ENCODE peak calls at places on chromosomes 3 and 15, in eight cellular contexts. S, X, R, M, O, Y, C and A are unnamed samples.

GRCh38 chr15:28086175-28086703 is 12.9 kb downstream of the OCA2 start:
- DNase-seq in X (no peak), C (peak), Y (no peak), O (no peak), S (peak), M (peak), R (peak), A (no peak)

GRCh38 chr3:190644035-190644434 is 130.2 kb downstream of the IL1RAP start:
- DNase-seq in M (no peak), S (no peak), X (no peak), R (no peak), O (no peak), Y (no peak), C (no peak), A (no peak)

GRCh38 chr3:15859507-15860013 is 61.8 kb upstream of the ANKRD28 start:
- DNase-seq in X (peak), M (peak), Y (peak), S (peak), R (peak), C (peak), O (peak), A (peak)

GRCh38 chr3:155791190-155791589 is 14.9 kb downstream of the C3orf33 start:
- DNase-seq in R (no peak), O (peak), Y (no peak), M (no peak), S (peak), X (no peak), C (no peak), A (no peak)

GRCh38 chr3:64329037-64329436 is 103.8 kb upstream of the PRICKLE2 start:
- DNase-seq in M (no peak), O (no peak), C (no peak), R (no peak), Y (no peak), X (no peak), S (peak), A (no peak)

GRCh38 chr15:70795311-70795665 is 31.9 kb upstream of the UACA start:
- DNase-seq in Y (no peak), M (peak), O (no peak), C (no peak), R (no peak), X (no peak), S (no peak), A (no peak)

GRCh38 chr3:188528390-188528789 is 374.4 kb downstream of the LPP start:
- DNase-seq in M (no peak), C (no peak), S (no peak), O (no peak), Y (no peak), X (no peak), R (no peak), A (no peak)

GRCh38 chr3:151909720-151910405 is 36.4 kb downstream of the SUCNR1 start:
- DNase-seq in O (no peak), M (no peak), X (no peak), C (no peak), Y (no peak), S (no peak), R (no peak), A (no peak)

GRCh38 chr3:46733026-46733800 is 15.5 kb upstream of the PRSS50 start:
- DNase-seq in X (no peak), O (no peak), Y (no peak), M (no peak), R (no peak), C (no peak), S (no peak), A (no peak)

GRCh38 chr3:66442254-66443249 is 58.3 kb downstream of the LRIG1 start:
- DNase-seq in X (peak), M (peak), S (peak), Y (peak), O (no peak), R (peak), C (no peak), A (no peak)

GRCh38 chr3:118075873-118076272 is 958.8 kb downstream of the IGSF11 start:
- DNase-seq in S (no peak), M (no peak), R (no peak), C (no peak), O (no peak), X (no peak), Y (no peak), A (no peak)

GRCh38 chr3:111681705-111682426 is 86.7 kb upstream of the ZBED2 start:
- DNase-seq in R (no peak), O (no peak), C (no peak), M (peak), S (no peak), Y (no peak), X (no peak), A (no peak)

GRCh38 chr3:17546500-17546899 is 195.9 kb downstream of the TBC1D5 start:
- DNase-seq in O (no peak), S (no peak), R (no peak), M (no peak), C (no peak), Y (no peak), X (no peak), A (no peak)

GRCh38 chr3:28972921-28973320 is 307.9 kb upstream of the RBMS3 start:
- DNase-seq in Y (no peak), X (no peak), M (no peak), S (no peak), R (no peak), C (no peak), O (no peak), A (no peak)

GRCh38 chr15:83714888-83715287 is 61.0 kb downstream of the ADAMTSL3 start:
- DNase-seq in M (no peak), X (no peak), R (no peak), S (no peak), O (no peak), Y (no peak), C (no peak), A (no peak)

GRCh38 chr15:83716605-83717004 is 62.7 kb downstream of the ADAMTSL3 start:
- DNase-seq in X (no peak), O (no peak), Y (no peak), R (no peak), S (no peak), C (no peak), M (no peak), A (no peak)

GRCh38 chr15:83717010-83717409 is 63.1 kb downstream of the ADAMTSL3 start:
- DNase-seq in Y (no peak), S (no peak), M (no peak), X (no peak), C (no peak), R (no peak), O (no peak), A (no peak)

DNA sequence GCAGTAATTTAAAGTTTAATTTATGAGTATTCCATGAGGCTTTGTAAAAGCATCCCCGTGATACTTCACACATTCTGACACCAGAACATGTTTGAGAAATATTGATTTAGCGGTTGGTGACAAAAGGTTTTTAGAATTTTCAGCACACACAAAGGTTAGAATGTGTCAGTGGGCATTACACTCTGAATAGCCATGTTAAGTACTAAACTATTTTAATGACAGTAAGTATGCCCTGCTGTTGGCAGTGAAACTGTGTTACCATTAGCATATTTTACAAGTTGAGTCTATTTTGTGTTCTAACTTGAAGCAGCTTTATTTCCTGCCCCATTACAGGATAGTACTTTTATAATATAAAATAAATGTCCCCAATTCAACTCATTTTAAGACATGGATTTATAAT is 66.5 kb downstream of the ADAMTSL3 start:
- DNase-seq in S (no peak), C (no peak), Y (no peak), O (no peak), X (no peak), R (no peak), M (no peak), A (no peak)
- TF ChIP-seq POLR2AphosphoS5 in S (no peak), C (no peak), Y (no peak), O (no peak), X (no peak), R (no peak), M (no peak), A (no peak)

GRCh38 chr3:4709336-4709735 is 216.2 kb downstream of the ITPR1 start:
- DNase-seq in X (no peak), O (no peak), Y (no peak), C (no peak), S (no peak), M (no peak), R (no peak), A (no peak)

GRCh38 chr3:4710191-4710590 is 217.0 kb downstream of the ITPR1 start:
- DNase-seq in R (no peak), X (no peak), Y (no peak), S (no peak), O (no peak), C (no peak), M (no peak), A (no peak)

GRCh38 chr3:4711680-4711992 is 218.5 kb downstream of the ITPR1 start:
- DNase-seq in O (no peak), M (no peak), S (no peak), R (no peak), C (no peak), Y (no peak), X (no peak), A (no peak)

GRCh38 chr3:4714045-4714444 is 220.9 kb downstream of the ITPR1 start:
- DNase-seq in M (no peak), S (no peak), R (no peak), O (no peak), C (no peak), Y (no peak), X (no peak), A (no peak)

DNA sequence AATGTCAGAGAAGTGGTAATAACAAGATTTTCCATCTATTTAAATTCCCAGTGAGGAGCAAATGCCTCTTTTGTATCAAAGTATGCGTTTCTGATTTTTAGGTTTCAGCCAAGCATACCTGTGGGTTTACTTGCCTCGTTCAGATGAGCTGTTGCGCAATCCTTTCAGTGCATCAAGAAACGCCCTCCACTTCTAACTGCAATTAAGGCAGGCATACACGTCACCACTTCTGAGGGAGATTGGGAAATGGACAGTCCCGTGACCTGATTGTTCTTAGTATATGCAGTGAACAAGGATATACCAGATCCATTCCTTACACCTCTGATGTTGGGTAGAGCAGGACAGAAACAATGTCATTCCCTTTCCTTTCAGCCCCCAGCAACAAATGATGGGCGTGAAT is 219.0 kb downstream of the ITPR1 start:
- DNase-seq in M (no peak), O (peak), Y (no peak), C (no peak), S (peak), R (no peak), X (no peak), A (no peak)
- TF ChIP-seq POLR2AphosphoS5 in M (no peak), O (no peak), Y (no peak), C (no peak), S (no peak), R (no peak), X (no peak), A (no peak)

DNA sequence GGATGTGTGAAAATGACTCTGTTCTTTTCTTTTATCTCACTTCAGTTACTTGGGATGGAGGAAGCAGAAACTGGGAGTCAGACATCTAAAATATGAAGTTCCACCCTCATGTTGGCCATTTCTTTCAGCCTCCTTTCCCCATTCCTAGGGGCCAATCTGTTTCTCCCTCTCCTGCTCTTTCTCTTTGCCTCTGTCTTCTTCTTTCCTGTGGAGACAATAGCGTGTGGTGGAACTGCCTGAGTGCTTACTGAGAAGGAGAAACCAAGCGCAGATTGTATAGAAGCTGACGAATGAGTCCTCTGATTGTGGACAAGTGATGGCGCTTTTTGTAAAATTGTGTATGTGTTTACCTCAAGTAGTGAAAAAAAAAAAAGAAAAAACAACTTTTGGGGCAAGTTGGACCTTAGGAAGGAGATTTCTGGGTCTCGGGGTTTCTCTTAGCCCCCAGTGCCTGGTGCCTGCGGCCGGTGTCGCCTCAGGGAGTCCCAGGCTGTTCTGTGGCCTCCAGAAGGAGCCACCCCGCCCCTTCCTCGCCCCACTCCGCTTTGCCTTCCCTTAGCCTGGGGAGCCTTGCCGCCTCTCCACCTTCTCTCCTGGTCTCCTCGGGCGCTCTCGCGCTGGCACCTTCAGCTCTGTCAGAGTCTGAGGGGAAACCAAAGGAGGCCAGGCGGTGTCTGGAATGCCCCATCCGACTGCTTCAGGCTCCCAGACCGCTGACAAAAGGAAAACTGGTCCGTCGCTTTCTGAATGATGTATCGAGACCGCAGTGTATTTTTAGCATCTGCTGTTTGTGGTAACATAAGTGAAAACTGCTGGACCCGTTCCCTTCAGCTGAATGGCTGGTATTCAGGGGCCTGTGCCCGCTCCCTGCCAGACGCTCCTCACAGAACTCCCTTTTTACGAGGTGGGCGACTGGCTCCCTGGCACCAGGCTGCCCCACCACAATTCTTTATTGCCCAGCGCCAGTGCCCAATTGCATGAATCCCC is 30.1 kb downstream of the SCG5 start:
- DNase-seq in M (no peak), S (no peak), Y (no peak), C (no peak), X (no peak), R (no peak), O (no peak), A (no peak)
- TF ChIP-seq POLR2AphosphoS5 in M (no peak), S (no peak), Y (no peak), C (no peak), X (no peak), R (no peak), O (no peak), A (no peak)

GRCh38 chr3:149555941-149556340 is 81.4 kb downstream of the TM4SF4 start:
- DNase-seq in X (no peak), O (no peak), C (no peak), M (no peak), Y (no peak), R (no peak), S (no peak), A (no peak)

GRCh38 chr3:149564079-149564478 is 89.6 kb downstream of the TM4SF4 start:
- DNase-seq in M (no peak), C (no peak), R (no peak), S (no peak), O (no peak), X (no peak), Y (no peak), A (no peak)

GRCh38 chr3:149559525-149559924 is 85.0 kb downstream of the TM4SF4 start:
- DNase-seq in M (no peak), Y (no peak), C (no peak), R (no peak), O (no peak), S (no peak), X (no peak), A (no peak)

GRCh38 chr3:149563114-149563513 is 88.6 kb downstream of the TM4SF4 start:
- DNase-seq in Y (no peak), O (no peak), X (no peak), S (peak), R (no peak), C (no peak), M (no peak), A (no peak)

GRCh38 chr3:149559989-149560388 is 85.5 kb downstream of the TM4SF4 start:
- DNase-seq in Y (no peak), R (no peak), M (no peak), C (no peak), S (no peak), X (no peak), O (no peak), A (no peak)
- TF ChIP-seq POLR2AphosphoS5 in Y (no peak), R (no peak), M (no peak), C (no peak), S (no peak), X (no peak), O (no peak), A (no peak)

DNA sequence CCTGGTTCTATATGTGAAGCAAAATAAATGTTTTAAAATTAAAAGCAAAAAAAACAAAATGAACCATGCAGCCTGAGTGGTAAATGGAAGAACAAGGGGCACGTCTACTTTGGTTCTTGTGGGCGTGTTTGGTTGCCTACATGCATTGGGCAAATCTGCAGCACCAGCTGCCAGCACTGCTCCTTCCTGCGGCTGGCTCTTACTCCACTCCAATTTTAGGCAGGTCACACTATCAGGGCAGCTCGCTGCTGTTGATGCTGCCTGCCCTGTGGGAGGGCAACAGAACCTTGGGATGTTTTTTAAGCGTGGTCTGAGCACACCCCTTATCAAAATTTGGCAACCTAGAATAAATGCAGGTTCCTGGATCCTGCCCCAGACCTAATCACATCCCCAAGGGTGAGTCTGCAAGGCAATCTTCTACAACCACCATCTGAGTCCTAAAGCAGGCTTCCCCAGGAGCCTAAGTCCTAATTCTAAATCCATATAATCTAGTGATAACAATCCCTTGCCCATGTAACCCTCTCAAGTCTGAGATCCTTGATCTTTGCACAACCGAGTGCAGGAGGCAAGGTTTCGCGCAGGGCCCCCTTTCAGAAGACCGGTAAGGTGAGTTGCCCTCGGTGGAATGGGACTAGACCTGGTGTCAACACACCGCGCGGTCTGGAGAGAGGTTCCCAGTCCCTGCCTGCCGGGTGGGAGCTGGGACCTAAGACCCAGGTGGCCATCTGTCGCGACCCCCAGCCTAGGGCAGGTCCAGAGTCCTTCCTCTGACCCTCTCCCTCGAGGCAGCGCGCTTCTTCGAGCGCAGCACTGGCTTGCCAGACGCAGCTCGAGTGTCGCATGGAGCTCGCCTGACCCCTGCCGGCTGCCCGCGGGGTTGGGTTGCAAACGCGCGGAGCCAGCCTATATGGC is 15.9 kb downstream of the IVD start:
- DNase-seq in S (peak), Y (peak), C (peak), R (peak), O (peak), M (peak), X (peak), A (peak)
- TF ChIP-seq POLR2AphosphoS5 in S (peak), Y (peak), C (peak), R (no peak), O (no peak), M (peak), X (peak), A (no peak)